ENCODE peak calls at places on chromosomes 4 and X, in six cellular contexts. S is PC-3, E is neuronal stem cell, Z is keratinocyte, A is GM23248, H is PC-9. Q is an unnamed sample.

GRCh38 chr4:122100508-122100907 is 51.6 kb upstream of the BLTP1 start:
- DNase-seq in H (no peak), A (no peak), E (peak), S (no peak), Z (no peak), Q (no peak)

GRCh38 chrX:28697732-28698131 is 110.5 kb downstream of the IL1RAPL1 start:
- DNase-seq in S (no peak), Z (no peak), A (no peak), H (no peak), E (no peak), Q (no peak)

GRCh38 chr4:76758290-76758882 is 139.6 kb downstream of the SOWAHB start:
- DNase-seq in A (peak), H (peak), S (peak), Z (no peak), E (peak), Q (peak)

GRCh38 chr4:20984011-20984836 is 284.0 kb downstream of the PACRGL start:
- DNase-seq in E (peak), S (no peak), A (no peak), H (no peak), Z (no peak), Q (no peak)

GRCh38 chr4:20249333-20249732 is 2.4 kb upstream of the SLIT2 start:
- DNase-seq in S (peak), A (peak), E (no peak), H (no peak), Z (no peak), Q (peak)

GRCh38 chrX:71622347-71623104 is 4.2 kb upstream of the CXCR3 start:
- DNase-seq in E (peak), Z (no peak), A (peak), S (peak), H (no peak), Q (peak)

GRCh38 chr4:40564815-40565505 is 64.7 kb downstream of the RBM47 start:
- DNase-seq in E (no peak), S (no peak), Z (no peak), A (no peak), H (no peak), Q (no peak)

GRCh38 chr4:173747537-173748257 is 217.7 kb upstream of the HAND2 start:
- DNase-seq in E (no peak), A (no peak), S (no peak), H (no peak), Z (no peak), Q (no peak)

GRCh38 chr4:76665721-76666120 is 230.7 kb downstream of the SHROOM3 start:
- DNase-seq in E (no peak), A (no peak), H (no peak), Z (no peak), S (no peak), Q (no peak)

GRCh38 chr4:3480528-3481112 is 17.5 kb downstream of the DOK7 start:
- DNase-seq in A (peak), Z (peak), S (peak), E (peak), H (peak), Q (peak)

GRCh38 chr4:101682946-101683345 is 107.6 kb upstream of the BANK1 start:
- DNase-seq in S (no peak), A (no peak), E (no peak), Z (no peak), H (no peak), Q (no peak)

GRCh38 chr4:48912349-48912748 is 5.8 kb upstream of the OCIAD2 start:
- DNase-seq in A (no peak), S (no peak), Z (no peak), H (no peak), E (no peak), Q (no peak)

GRCh38 chr4:72909461-72909860 is 160.1 kb downstream of the COX18 start:
- DNase-seq in A (peak), S (peak), E (no peak), H (no peak), Z (no peak), Q (no peak)

GRCh38 chrX:51814066-51814465 is 70.8 kb downstream of the GSPT2 start:
- DNase-seq in Z (no peak), H (no peak), E (no peak), S (no peak), A (no peak), Q (peak)

GRCh38 chrX:124346064-124346876 is at the start of gene SH2D1A:
- DNase-seq in E (no peak), A (peak), H (no peak), S (no peak), Z (no peak), Q (no peak)

GRCh38 chrX:46582964-46583363 is 9.4 kb downstream of the CHST7 start:
- DNase-seq in E (no peak), S (no peak), Z (peak), A (peak), H (no peak), Q (peak)

GRCh38 chr4:108029731-108030130 is 40.0 kb downstream of the HADH start:
- DNase-seq in Z (no peak), H (no peak), E (no peak), S (peak), A (peak), Q (no peak)

GRCh38 chr4:4323705-4324534 is 33.9 kb downstream of the ZBTB49 start:
- DNase-seq in Z (no peak), E (no peak), S (no peak), A (no peak), H (no peak), Q (peak)

GRCh38 chr4:122259849-122260248 is 107.7 kb downstream of the BLTP1 start:
- DNase-seq in A (no peak), S (peak), E (no peak), Z (no peak), H (peak), Q (no peak)

GRCh38 chr4:118280501-118281218 is 72.1 kb downstream of the PRSS12 start:
- DNase-seq in H (peak), S (peak), A (peak), E (peak), Z (no peak), Q (peak)

GRCh38 chrX:92260102-92260501 is 480.9 kb downstream of the PCDH11X start:
- DNase-seq in Z (no peak), H (no peak), S (no peak), E (no peak), A (no peak), Q (no peak)

GRCh38 chr4:54571293-54571723 is 86.4 kb upstream of the KIT start:
- DNase-seq in A (no peak), E (no peak), S (no peak), Z (no peak), H (no peak), Q (no peak)

GRCh38 chr4:152585036-152585439 is 49.1 kb upstream of the FBXW7 start:
- DNase-seq in E (no peak), H (no peak), A (no peak), Z (no peak), S (no peak), Q (peak)

GRCh38 chr4:114012749-114013148 is 33.3 kb upstream of the ARSJ start:
- DNase-seq in Z (no peak), E (no peak), H (no peak), S (peak), A (no peak), Q (no peak)

GRCh38 chr4:53548662-53549061 is 42.6 kb downstream of the LNX1 start:
- DNase-seq in S (no peak), H (no peak), E (no peak), Z (no peak), A (no peak), Q (no peak)

GRCh38 chr4:82560853-82561744 is 689 bp downstream of the TMEM150C start:
- DNase-seq in H (no peak), Z (no peak), E (no peak), A (peak), S (no peak), Q (no peak)

GRCh38 chr4:173485164-173485563 is 44.9 kb downstream of the HAND2 start:
- DNase-seq in S (no peak), Z (no peak), A (peak), E (no peak), H (no peak), Q (no peak)

GRCh38 chrX:140572724-140573123 is 67.9 kb upstream of the SOX3 start:
- DNase-seq in Z (no peak), E (peak), H (no peak), S (peak), A (peak), Q (peak)

GRCh38 chrX:110208092-110208491 is 109.8 kb downstream of the AMMECR1 start:
- DNase-seq in E (no peak), Z (no peak), A (no peak), S (peak), H (no peak), Q (no peak)

GRCh38 chr4:79862842-79863241 is 210.2 kb downstream of the ANTXR2 start:
- DNase-seq in E (no peak), H (no peak), S (no peak), A (no peak), Z (no peak), Q (no peak)

GRCh38 chr4:108480881-108481280 is 139.5 kb upstream of the RPL34 start:
- DNase-seq in Z (no peak), E (no peak), H (no peak), S (no peak), A (no peak), Q (no peak)

GRCh38 chrX:16643160-16643559 is 6.8 kb upstream of the S100G start:
- DNase-seq in H (no peak), E (no peak), A (peak), S (no peak), Z (peak), Q (peak)

GRCh38 chrX:9127991-9128390 is 94.1 kb upstream of the FAM9B start:
- DNase-seq in S (no peak), H (no peak), Z (no peak), E (no peak), A (no peak), Q (no peak)

GRCh38 chrX:153580700-153581386 is 18.1 kb downstream of the CCNQ start:
- DNase-seq in A (no peak), S (no peak), Z (no peak), H (no peak), E (no peak), Q (no peak)

GRCh38 chr4:147843162-147843561 is 111.3 kb downstream of the ARHGAP10 start:
- DNase-seq in S (peak), E (no peak), Z (no peak), A (no peak), H (no peak), Q (no peak)

GRCh38 chr4:53478671-53479456 is 101.4 kb downstream of the FIP1L1 start:
- DNase-seq in A (peak), H (peak), S (peak), E (no peak), Z (peak), Q (peak)

GRCh38 chr4:148074462-148074861 is 342.6 kb downstream of the ARHGAP10 start:
- DNase-seq in H (no peak), A (no peak), E (no peak), S (no peak), Z (no peak), Q (no peak)

GRCh38 chr4:40193018-40193571 is 3.7 kb upstream of the RHOH start:
- DNase-seq in Z (no peak), A (no peak), E (no peak), H (no peak), S (no peak), Q (no peak)

GRCh38 chr4:6473264-6474052 is 1.0 kb upstream of the PPP2R2C start:
- DNase-seq in E (no peak), H (no peak), S (no peak), A (no peak), Z (no peak), Q (no peak)

GRCh38 chrX:3576886-3577516 is 136.4 kb downstream of the PRKX start:
- DNase-seq in S (no peak), H (no peak), E (no peak), Z (no peak), A (peak), Q (no peak)
- H3K27ac ChIP-seq in S (no peak), H (no peak), E (no peak), Z (no peak), A (no peak), Q (no peak)

DNA sequence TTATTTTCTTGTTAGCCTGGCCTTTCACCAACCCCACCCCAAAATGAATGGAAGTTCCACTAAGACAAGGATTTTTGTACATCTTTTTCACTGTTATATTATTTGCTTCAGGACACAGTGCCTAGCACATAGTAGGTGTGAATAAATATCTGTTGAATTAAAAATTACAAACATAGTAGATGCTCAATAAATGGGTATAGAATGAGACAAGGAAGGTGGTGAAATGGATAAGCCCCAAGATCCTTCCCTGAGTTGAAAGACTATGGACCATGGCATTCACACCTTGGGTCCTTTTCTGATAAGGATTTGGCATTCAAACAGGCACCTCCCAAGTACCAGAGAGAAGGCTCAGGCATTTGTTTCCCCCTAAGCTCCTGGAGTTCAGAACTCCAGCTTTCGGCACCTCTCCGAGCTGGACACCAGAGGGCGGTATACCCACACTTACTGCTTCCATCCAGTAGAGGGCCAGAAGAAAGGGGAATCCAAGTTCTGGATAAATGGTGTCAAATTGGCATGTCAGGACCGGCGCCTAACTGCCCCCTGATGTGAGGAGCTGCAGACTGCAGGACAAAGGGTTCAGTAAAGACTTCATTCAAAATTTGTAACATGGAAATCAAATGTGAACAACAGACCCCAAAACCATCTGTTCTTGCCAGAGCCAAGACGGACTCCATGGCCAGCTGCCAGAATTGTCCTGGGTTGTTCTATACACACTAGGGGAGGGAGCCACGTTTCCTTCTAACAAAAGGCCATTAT is 193.0 kb downstream of the GPC3 start:
- DNase-seq in A (peak), E (peak), Z (peak), S (peak), H (peak), Q (peak)
- H3K4me2 ChIP-seq in A (peak), E (no peak), Z (no peak), S (peak), H (peak), Q (peak)

DNA sequence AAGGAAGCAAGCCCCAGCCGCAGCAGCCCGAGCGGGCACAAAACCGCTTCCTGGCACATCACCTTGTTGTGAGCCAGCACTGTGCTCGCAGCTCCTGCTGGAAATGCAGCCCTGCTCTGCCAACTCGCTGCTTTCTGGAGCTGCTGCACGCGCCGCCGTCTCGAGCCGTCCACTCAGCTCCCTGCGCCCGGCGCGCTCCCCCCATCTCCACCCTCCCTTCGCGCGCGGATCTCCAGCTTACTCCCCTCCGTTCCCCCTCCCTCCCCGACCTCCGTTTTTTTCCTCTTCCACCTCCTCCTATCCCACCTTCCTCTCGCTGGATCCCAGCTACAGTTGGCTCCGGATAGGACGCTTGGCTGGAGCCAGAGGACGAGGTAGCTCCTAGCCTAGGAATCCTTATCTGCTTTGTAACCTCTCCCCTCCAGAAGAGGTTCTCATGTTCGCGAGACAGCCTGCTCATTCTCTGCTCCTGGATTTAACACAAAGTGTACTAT is at the start of gene SPOCK3:
- DNase-seq in A (peak), H (no peak), E (peak), Z (no peak), S (peak), Q (peak)
- H3K4me3 ChIP-seq in A (peak), H (peak), E (peak), Z (peak), S (peak), Q (peak)

GRCh38 chr4:109982521-109982920 is 69.8 kb downstream of the EGF start:
- DNase-seq in S (no peak), H (no peak), E (no peak), Z (no peak), A (no peak), Q (no peak)
- H3K27ac ChIP-seq in S (no peak), H (no peak), E (no peak), Z (no peak), A (no peak), Q (no peak)

GRCh38 chr4:89296871-89297270 is 10.7 kb downstream of the GPRIN3 start:
- DNase-seq in S (no peak), E (no peak), A (no peak), Z (no peak), H (no peak), Q (no peak)

GRCh38 chr4:89298788-89299152 is 8.8 kb downstream of the GPRIN3 start:
- DNase-seq in S (peak), A (peak), Z (no peak), E (no peak), H (no peak), Q (peak)

GRCh38 chr4:89296399-89296798 is 11.2 kb downstream of the GPRIN3 start:
- DNase-seq in E (no peak), S (no peak), Z (no peak), H (no peak), A (no peak), Q (no peak)

GRCh38 chr4:89299153-89299789 is 8.3 kb downstream of the GPRIN3 start:
- DNase-seq in H (no peak), E (no peak), A (no peak), Z (no peak), S (no peak), Q (no peak)

DNA sequence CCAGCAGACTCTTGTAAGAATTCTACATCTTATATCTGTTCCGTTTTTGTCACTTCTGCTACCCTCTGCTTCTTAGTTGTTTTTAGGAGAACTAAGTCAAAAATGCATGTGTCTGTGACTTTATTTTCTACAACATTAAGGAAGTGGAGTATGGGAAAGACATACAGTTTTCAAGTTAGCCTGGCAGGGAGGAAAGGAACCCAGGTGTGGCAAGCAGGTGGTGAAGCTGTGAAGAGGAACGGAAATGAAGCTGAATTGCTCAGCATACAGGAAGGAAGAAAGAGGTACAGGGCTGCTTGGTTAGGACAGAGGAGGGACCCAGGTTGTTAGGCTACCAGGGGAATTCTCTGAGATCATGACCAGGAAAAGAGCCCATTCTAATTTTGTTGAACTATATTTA is 9.4 kb downstream of the GPRIN3 start:
- DNase-seq in S (no peak), H (no peak), E (no peak), Z (no peak), A (no peak), Q (no peak)
- H3K4me2 ChIP-seq in S (no peak), H (no peak), E (no peak), Z (no peak), A (no peak), Q (no peak)

Q was measured in fibroblast of lung.